ENCODE peak calls at places on chromosomes 11 and 22, in ten cellular contexts. K is stomach; Z is body of pancreas; A is astrocyte; J is stimulated activated CD8-positive, alpha-beta memory T cell treated with anti-CD3 and anti-CD28 coated beads, Interleukin-7, amount 100 ng/mL, for 4 hours; W is heart right ventricle; F is H9; V is heart left ventricle; O is progenitor cell of endocrine pancreas; P is GM19239. Q is an unnamed sample.

GRCh38 chr22:46780453-46780852 is 18.0 kb downstream of the TBC1D22A start:
- DNase-seq in W (peak; percentile 19), J (no peak), P (no peak), K (no peak), V (no peak), A (no peak), Z (no peak), F (no peak), O (no peak), Q (no peak)

GRCh38 chr11:88552377-88553029 is 215.0 kb upstream of the CTSC start:
- DNase-seq in O (peak; percentile 13), Z (peak; percentile 57), K (peak; percentile 40), V (no peak), P (peak; percentile 25), W (peak; percentile 14), F (peak; percentile 79), A (no peak), J (no peak), Q (no peak)

GRCh38 chr11:118895093-118896039 is 11.7 kb downstream of the CXCR5 start:
- DNase-seq in K (no peak), Z (no peak), F (no peak), V (no peak), J (peak; percentile 55), W (no peak), O (no peak), P (peak; percentile 67), A (no peak), Q (no peak)

GRCh38 chr11:134385774-134386565 is 26.1 kb downstream of the B3GAT1 start:
- DNase-seq in Z (no peak), W (no peak), O (no peak), K (peak; percentile 80), F (no peak), P (no peak), V (no peak), J (no peak), A (no peak), Q (no peak)

GRCh38 chr11:64284962-64285884 is at the start of gene GPR137:
- DNase-seq in W (peak; percentile 89), F (peak; percentile 78), K (peak; percentile 92), J (peak; percentile 89), Z (peak; percentile 90), A (peak; percentile 28), O (peak; percentile 84), P (peak; percentile 94), V (peak; percentile 90), Q (peak; percentile 43)

GRCh38 chr22:29211066-29211841 is 5.6 kb downstream of the EMID1 start:
- DNase-seq in O (no peak), Z (no peak), W (no peak), K (no peak), F (no peak), V (no peak), P (no peak), A (no peak), J (no peak), Q (no peak)

GRCh38 chr22:44530569-44530968 is 32.5 kb upstream of the RTL6 start:
- DNase-seq in W (no peak), P (no peak), A (no peak), J (no peak), Z (no peak), K (no peak), V (no peak), O (no peak), F (no peak), Q (no peak)

GRCh38 chr11:64787526-64788320 is 9.4 kb upstream of the SF1 start:
- DNase-seq in O (no peak), J (peak; percentile 25), V (no peak), P (peak; percentile 77), A (no peak), W (peak; percentile 62), K (peak; percentile 78), F (peak; percentile 76), Z (peak; percentile 81), Q (no peak)

GRCh38 chr11:110362916-110363574 is 66.6 kb upstream of the RDX start:
- DNase-seq in O (no peak), Z (peak; percentile 74), P (no peak), F (peak; percentile 59), A (no peak), W (peak; percentile 20), V (peak; percentile 20), J (no peak), K (peak; percentile 39), Q (no peak)

GRCh38 chr11:133966924-133967598 is 10.3 kb upstream of the IGSF9B start:
- DNase-seq in F (peak; percentile 77), P (no peak), A (no peak), J (peak; percentile 56), Z (peak; percentile 66), V (peak; percentile 65), W (peak; percentile 77), O (no peak), K (peak; percentile 38), Q (no peak)

GRCh38 chr11:96219981-96220623 is 122.9 kb downstream of the MAML2 start:
- DNase-seq in W (no peak), P (no peak), A (no peak), V (peak; percentile 39), J (no peak), Z (no peak), K (no peak), F (no peak), O (no peak), Q (no peak)

GRCh38 chr11:130652671-130653335 is 204.4 kb downstream of the ADAMTS15 start:
- DNase-seq in W (peak; percentile 49), A (peak; percentile 71), F (no peak), O (no peak), K (peak; percentile 39), P (no peak), J (no peak), V (no peak), Z (peak; percentile 52), Q (no peak)

GRCh38 chr11:26841818-26842457 is 120.1 kb upstream of the SLC5A12 start:
- DNase-seq in W (no peak), P (no peak), J (no peak), K (no peak), V (no peak), F (no peak), A (peak; percentile 85), Z (no peak), O (no peak), Q (peak; percentile 46)

GRCh38 chr11:11982975-11983374 is 25.5 kb downstream of the DKK3 start:
- DNase-seq in K (no peak), A (peak; percentile 59), Z (no peak), P (no peak), O (no peak), W (no peak), F (no peak), J (no peak), V (no peak), Q (no peak)

GRCh38 chr11:94171693-94172440 is 43.2 kb downstream of the PANX1 start:
- DNase-seq in J (no peak), Z (peak; percentile 71), F (peak; percentile 73), W (peak; percentile 26), O (no peak), A (no peak), P (peak; percentile 14), V (no peak), K (peak; percentile 52), Q (no peak)

GRCh38 chr11:46658259-46658658 is 40.9 kb downstream of the ATG13 start:
- DNase-seq in W (no peak), V (no peak), P (no peak), J (no peak), K (no peak), A (peak; percentile 62), Z (no peak), O (no peak), F (no peak), Q (no peak)

GRCh38 chr22:39332441-39333064 is 13.1 kb upstream of the RPL3 start:
- DNase-seq in P (no peak), W (no peak), O (no peak), J (no peak), F (no peak), Z (peak; percentile 75), K (peak; percentile 63), A (no peak), V (no peak), Q (no peak)

GRCh38 chr11:31640611-31641010 is 131.0 kb downstream of the ELP4 start:
- DNase-seq in F (no peak), P (no peak), W (no peak), K (no peak), Z (peak; percentile 19), J (no peak), O (no peak), V (no peak), A (no peak), Q (no peak)

GRCh38 chr11:23124996-23125395 is 264.7 kb upstream of the CCDC179 start:
- DNase-seq in A (no peak), P (no peak), J (no peak), V (no peak), W (no peak), Z (peak; percentile 10), O (no peak), K (no peak), F (no peak), Q (no peak)

GRCh38 chr22:36151006-36151595 is 9.5 kb downstream of the APOL3 start:
- DNase-seq in Z (no peak), O (no peak), F (no peak), K (no peak), P (no peak), V (no peak), A (no peak), W (no peak), J (no peak), Q (no peak)

GRCh38 chr11:44609783-44610155 is 44.3 kb downstream of the CD82 start:
- DNase-seq in W (no peak), A (no peak), P (no peak), F (no peak), K (no peak), J (no peak), V (no peak), Z (no peak), O (no peak), Q (no peak)

GRCh38 chr11:119861160-119861559 is 132.2 kb upstream of the NECTIN1 start:
- DNase-seq in A (no peak), W (no peak), J (no peak), O (no peak), F (no peak), K (no peak), P (no peak), Z (no peak), V (no peak), Q (no peak)

GRCh38 chr11:79377399-79377798 is 63.4 kb downstream of the TENM4 start:
- DNase-seq in W (no peak), V (no peak), Z (no peak), F (no peak), P (no peak), O (no peak), J (no peak), A (no peak), K (no peak), Q (no peak)

GRCh38 chr11:1501421-1502167 is 15.0 kb upstream of the MOB2 start:
- DNase-seq in V (peak; percentile 47), P (no peak), F (no peak), J (no peak), Z (no peak), K (no peak), O (no peak), A (no peak), W (no peak), Q (no peak)

GRCh38 chr22:50032109-50032871 is 19.7 kb upstream of the IL17REL start:
- DNase-seq in V (no peak), A (no peak), J (no peak), O (no peak), F (no peak), W (no peak), P (no peak), K (no peak), Z (no peak), Q (no peak)

GRCh38 chr11:294795-295194 is 4.5 kb downstream of the IFITM5 start:
- DNase-seq in W (peak; percentile 11), P (no peak), V (no peak), K (no peak), O (no peak), J (no peak), A (no peak), Z (no peak), F (no peak), Q (no peak)

GRCh38 chr11:1669546-1670218 is 27.3 kb upstream of the KRTAP5-6 start:
- DNase-seq in F (no peak), W (no peak), A (no peak), O (no peak), V (no peak), P (no peak), K (no peak), J (no peak), Z (no peak), Q (no peak)

GRCh38 chr22:29141078-29141688 is 64.5 kb upstream of the EMID1 start:
- DNase-seq in J (no peak), P (no peak), Z (no peak), K (no peak), V (no peak), A (no peak), F (no peak), O (no peak), W (no peak), Q (no peak)

Q was measured in amniotic stem cell.